ENCODE peak calls at places on chromosomes 2 and 18, in nine cellular contexts. A is esophagus squamous epithelium; V is fibroblast of pulmonary artery; B is HL-60; J is breast epithelium; I is CD8-positive, alpha-beta T cell; Y is choroid plexus epithelial cell; P is cardiac muscle cell; T is H1. C is an unnamed sample.
A peak's percentile ranks its signal among the peaks of the same experiment; 100 is the strongest.

GRCh38 chr2:46236006-46236875 is 61.0 kb upstream of the EPAS1 start:
- DNase-seq in V (no peak), J (no peak), I (no peak), B (no peak), Y (no peak), T (no peak), P (no peak), A (no peak), C (no peak)

GRCh38 chr2:108184421-108184820 is 55.3 kb upstream of the SULT1C3 start:
- DNase-seq in T (no peak), B (no peak), P (peak; percentile 16), I (no peak), A (no peak), V (peak; percentile 21), Y (peak; percentile 70), J (no peak), C (no peak)

GRCh38 chr2:11559786-11560155 is 25.9 kb downstream of the GREB1 start:
- DNase-seq in Y (no peak), J (no peak), I (no peak), T (no peak), P (no peak), A (no peak), B (no peak), V (no peak), C (no peak)

GRCh38 chr2:167581961-167582574 is 665.3 kb downstream of the STK39 start:
- DNase-seq in V (no peak), A (no peak), T (no peak), P (peak; percentile 4), J (no peak), I (no peak), Y (peak; percentile 43), B (no peak), C (no peak)

GRCh38 chr2:233402774-233403173 is 48.5 kb downstream of the DGKD start:
- DNase-seq in A (no peak), B (no peak), T (no peak), I (no peak), J (no peak), V (no peak), P (no peak), Y (no peak), C (no peak)

GRCh38 chr2:24683408-24683807 is 109.8 kb downstream of the PTRHD1 start:
- DNase-seq in A (no peak), V (no peak), T (no peak), Y (no peak), I (no peak), J (no peak), B (no peak), P (no peak), C (no peak)

GRCh38 chr2:143171817-143172216 is 42.6 kb downstream of the ARHGAP15 start:
- DNase-seq in A (no peak), B (no peak), Y (peak; percentile 27), I (no peak), V (peak; percentile 12), T (no peak), J (no peak), P (peak; percentile 6), C (no peak)

GRCh38 chr2:232491139-232491780 is 3.6 kb upstream of the ECEL1 start:
- DNase-seq in I (no peak), B (no peak), Y (no peak), P (no peak), V (no peak), J (no peak), A (no peak), T (no peak), C (no peak)

GRCh38 chr2:64274399-64275173 is 130.4 kb upstream of the PELI1 start:
- DNase-seq in Y (no peak), P (no peak), J (no peak), I (no peak), B (no peak), T (no peak), A (no peak), V (no peak), C (no peak)

GRCh38 chr18:44716697-44717163 is 36.0 kb downstream of the SETBP1 start:
- DNase-seq in V (no peak), T (no peak), Y (no peak), A (no peak), I (no peak), P (no peak), B (no peak), J (no peak), C (no peak)

GRCh38 chr2:187924293-187924692 is 367.4 kb upstream of the GULP1 start:
- DNase-seq in J (no peak), V (no peak), Y (no peak), P (no peak), A (no peak), B (no peak), T (no peak), I (no peak), C (no peak)

GRCh38 chr2:9813312-9814128 is 29.8 kb upstream of the TAF1B start:
- DNase-seq in I (peak; percentile 79), J (no peak), P (peak; percentile 74), B (peak; percentile 22), T (peak; percentile 66), A (no peak), V (peak; percentile 64), Y (peak; percentile 64), C (peak; percentile 70)

GRCh38 chr2:176122633-176123482 is at the start of gene HOXD9:
- DNase-seq in V (no peak), P (no peak), T (no peak), J (no peak), B (no peak), A (no peak), Y (no peak), I (no peak), C (no peak)

GRCh38 chr2:1838426-1838825 is 94.1 kb upstream of the PXDN start:
- DNase-seq in I (no peak), P (no peak), Y (no peak), V (no peak), T (no peak), J (no peak), A (no peak), B (no peak), C (no peak)

GRCh38 chr2:96205238-96205637 is 3.4 kb downstream of the STARD7 start:
- DNase-seq in T (no peak), V (peak; percentile 26), I (no peak), B (no peak), Y (no peak), A (no peak), P (no peak), J (peak; percentile 55), C (no peak)

GRCh38 chr18:79397830-79398761 is 2.4 kb downstream of the NFATC1 start:
- DNase-seq in V (no peak), I (no peak), Y (no peak), T (no peak), A (no peak), J (no peak), P (no peak), B (no peak), C (no peak)

GRCh38 chr2:20989404-20989803 is 54.5 kb downstream of the APOB start:
- DNase-seq in J (no peak), I (no peak), B (no peak), T (no peak), A (no peak), P (no peak), V (no peak), Y (no peak), C (no peak)

GRCh38 chr18:11819938-11820337 is 31.3 kb upstream of the CHMP1B start:
- DNase-seq in V (no peak), J (no peak), Y (no peak), T (no peak), I (no peak), P (no peak), A (no peak), B (no peak), C (no peak)

GRCh38 chr2:239721991-239722759 is 303.0 kb downstream of the NDUFA10 start:
- DNase-seq in J (no peak), I (peak; percentile 43), P (no peak), B (no peak), Y (no peak), T (no peak), A (no peak), V (no peak), C (no peak)

GRCh38 chr2:131801210-131801744 is 273.6 kb downstream of the CCDC74A start:
- DNase-seq in Y (no peak), B (no peak), J (no peak), P (no peak), A (no peak), V (no peak), I (no peak), T (no peak), C (peak; percentile 9)
- H3K4me3 ChIP-seq in Y (no peak overlapping the region), B (no peak overlapping the region), J (no peak overlapping the region), P (peak overlapping the region; percentile 76), A (no peak overlapping the region), V (no peak overlapping the region), I (no peak overlapping the region), T (no peak overlapping the region), C (no peak overlapping the region)

GRCh38 chr2:35116151-35116550 is 1239.4 kb upstream of the CRIM1 start:
- DNase-seq in A (no peak), Y (no peak), V (no peak), T (no peak), J (no peak), B (no peak), P (no peak), I (no peak), C (no peak)

DNA sequence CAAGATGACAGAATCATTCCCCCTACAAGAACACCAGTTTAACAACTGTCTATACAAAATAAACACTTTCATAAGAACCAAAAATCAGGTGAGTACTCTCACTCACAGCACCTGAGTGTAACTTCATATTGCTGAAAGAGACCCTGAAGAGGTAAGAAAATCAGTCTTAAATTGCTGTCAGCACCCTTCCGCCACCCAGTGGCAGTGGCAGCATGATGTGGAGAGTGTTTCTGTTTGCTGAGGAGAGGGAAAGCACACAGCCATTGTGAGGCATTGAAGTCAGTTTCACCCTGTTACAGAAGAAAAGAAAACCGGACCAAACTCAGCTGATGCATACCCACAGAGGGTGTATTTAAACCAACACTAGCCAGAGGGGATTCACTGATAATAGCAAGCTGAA is 1240.8 kb upstream of the CRIM1 start:
- DNase-seq in I (no peak), J (no peak), A (no peak), B (no peak), V (no peak), P (no peak), T (no peak), Y (no peak), C (no peak)
- TF ChIP-seq CTCF in I (no peak), J (no peak), A (peak; percentile 13), B (no peak), V (no peak), P (no peak), T (peak; percentile 73), Y (no peak), C (no peak)

DNA sequence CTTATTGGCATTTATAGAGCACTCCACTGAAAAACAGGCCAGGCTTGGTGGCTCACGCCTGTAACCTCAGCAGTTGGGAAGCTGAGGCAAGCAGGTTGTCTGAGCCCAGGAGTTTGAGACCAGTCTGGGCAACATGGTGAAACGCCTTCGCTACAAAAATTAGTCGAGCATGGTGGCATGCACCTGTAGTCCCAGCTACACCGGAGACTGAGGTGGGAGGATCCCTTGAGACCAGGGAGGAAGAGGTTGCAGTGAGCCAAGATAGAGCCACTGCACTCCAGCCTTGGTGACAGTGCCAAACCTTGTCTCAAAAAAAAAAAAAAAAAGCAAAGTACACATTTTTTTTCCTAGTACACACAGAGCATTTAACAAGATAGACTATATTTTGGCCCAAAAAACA is 96.1 kb downstream of the TGIF1 start:
- DNase-seq in V (no peak), Y (no peak), I (no peak), A (no peak), B (no peak), T (no peak), J (no peak), P (no peak), C (no peak)
- H3K4me3 ChIP-seq in V (no peak overlapping the region), Y (no peak overlapping the region), I (no peak overlapping the region), A (no peak overlapping the region), B (no peak overlapping the region), T (no peak overlapping the region), J (no peak overlapping the region), P (no peak overlapping the region), C (no peak overlapping the region)

GRCh38 chr18:23918395-23919032 is 96.0 kb upstream of the TTC39C start:
- DNase-seq in Y (peak; percentile 71), I (peak; percentile 85), P (peak; percentile 77), V (peak; percentile 74), J (peak; percentile 38), T (peak; percentile 46), A (no peak), B (peak; percentile 16), C (no peak)
- TF ChIP-seq CTCF in Y (peak; percentile 90), I (peak; percentile 97), P (peak; percentile 93), V (peak; percentile 90), J (peak; percentile 50), T (peak; percentile 86), A (peak; percentile 77), B (peak; percentile 97), C (peak; percentile 87)

C was measured in GM06990.